ENCODE peak calls at places on chromosomes 16 and 17, in nine cellular contexts. O is fibroblast of the aortic adventitia, Q is AG10803, J is tibial nerve, N is LNCaP clone FGC, L is choroid plexus epithelial cell, B is endothelial cell of umbilical vein, K is heart left ventricle, C is dorsolateral prefrontal cortex. I is an unnamed sample.

GRCh38 chr17:15171433-15172047 is 93.6 kb downstream of the PMP22 start:
- DNase-seq in O (peak; percentile 71), Q (peak; percentile 82), J (peak; percentile 63), N (peak; percentile 18), L (peak; percentile 91), B (peak; percentile 54), K (peak; percentile 50), C (peak; percentile 81), I (peak; percentile 57)

GRCh38 chr17:69434164-69434579 is 19.7 kb downstream of the MAP2K6 start:
- DNase-seq in O (no peak), Q (no peak), J (no peak), N (no peak), L (peak; percentile 64), B (peak; percentile 83), K (peak; percentile 28), C (no peak), I (peak; percentile 61)

GRCh38 chr16:52488837-52489289 is 58.1 kb downstream of the TOX3 start:
- DNase-seq in O (no peak), Q (no peak), J (no peak), N (no peak), L (no peak), B (no peak), K (no peak), C (no peak), I (no peak)

GRCh38 chr16:49856741-49857330 is 924 bp upstream of the ZNF423 start:
- DNase-seq in O (peak; percentile 75), Q (peak; percentile 66), J (peak; percentile 64), N (peak; percentile 11), L (peak; percentile 93), B (peak; percentile 77), K (peak; percentile 88), C (peak; percentile 69), I (peak; percentile 90)

GRCh38 chr17:36601303-36602029 is at the start of gene MRM1:
- DNase-seq in O (peak; percentile 85), Q (peak; percentile 87), J (peak; percentile 85), N (peak; percentile 70), L (peak; percentile 90), B (peak; percentile 93), K (peak; percentile 95), C (peak; percentile 94), I (peak; percentile 97)

GRCh38 chr17:82947051-82947991 is 107.5 kb upstream of the ZNF750 start:
- DNase-seq in O (no peak), Q (no peak), J (no peak), N (no peak), L (no peak), B (no peak), K (no peak), C (no peak), I (no peak)

GRCh38 chr17:57107498-57108101 is 22.6 kb downstream of the AKAP1 start:
- DNase-seq in O (no peak), Q (no peak), J (no peak), N (no peak), L (peak; percentile 22), B (no peak), K (no peak), C (no peak), I (no peak)

GRCh38 chr17:27489045-27489715 is 32.9 kb downstream of the KSR1 start:
- DNase-seq in O (peak; percentile 90), Q (peak; percentile 86), J (peak; percentile 78), N (no peak), L (peak; percentile 69), B (no peak), K (peak; percentile 65), C (no peak), I (no peak)

GRCh38 chr17:81365601-81366585 is 29.4 kb upstream of the BAHCC1 start:
- DNase-seq in O (peak; percentile 84), Q (no peak), J (no peak), N (peak; percentile 99), L (peak; percentile 77), B (peak; percentile 84), K (no peak), C (no peak), I (no peak)

DNA sequence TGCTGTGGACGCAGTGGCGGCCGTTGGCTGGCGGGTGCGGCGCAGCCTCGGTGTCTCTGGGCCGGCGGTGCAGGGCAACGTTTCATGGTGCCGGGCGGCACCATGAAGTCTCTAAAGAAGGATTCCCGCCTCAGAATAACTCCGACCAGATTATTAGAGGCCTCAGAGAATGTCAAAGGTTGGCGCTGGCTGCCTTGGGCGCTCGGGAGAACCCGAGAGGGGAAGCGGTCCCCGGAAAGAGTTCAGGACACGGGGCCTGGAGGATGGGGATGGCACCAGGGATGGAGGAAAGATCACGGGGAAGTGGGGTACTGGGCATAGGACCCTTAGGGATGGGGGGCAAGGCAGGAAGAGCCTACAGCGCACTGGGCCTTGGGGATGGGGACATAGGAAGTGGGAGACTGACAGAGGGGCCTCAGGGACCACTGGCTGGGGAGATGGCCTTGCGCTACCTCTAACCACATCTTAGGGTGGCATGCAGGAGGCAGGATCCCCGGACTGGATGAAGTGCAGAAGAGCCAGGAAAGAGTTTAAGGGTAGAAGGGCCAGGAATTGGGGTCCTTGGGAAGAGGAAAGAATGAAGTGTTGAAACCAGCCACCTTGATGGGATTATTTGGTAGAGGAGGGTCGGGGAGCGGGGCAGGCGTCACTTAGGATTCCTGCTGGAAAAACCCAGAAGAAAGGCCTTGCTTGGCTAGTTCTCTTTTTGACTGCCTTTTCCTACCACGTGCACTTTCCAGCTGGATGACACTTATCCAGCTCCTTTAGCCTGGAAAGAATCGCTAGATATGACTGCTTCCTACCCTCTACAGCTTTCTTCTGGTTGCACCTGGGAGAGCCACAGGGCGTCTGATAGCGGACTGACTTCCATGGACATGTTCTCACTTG is 578 bp downstream of the MYCBPAP start:
- DNase-seq in O (peak; percentile 24), Q (no peak), J (no peak), N (no peak), L (no peak), B (no peak), K (no peak), C (no peak), I (no peak)
- TF ChIP-seq CTCF in O (no peak), Q (no peak), J (no peak), N (no peak), L (no peak), B (no peak), K (no peak), C (no peak), I (no peak)

DNA sequence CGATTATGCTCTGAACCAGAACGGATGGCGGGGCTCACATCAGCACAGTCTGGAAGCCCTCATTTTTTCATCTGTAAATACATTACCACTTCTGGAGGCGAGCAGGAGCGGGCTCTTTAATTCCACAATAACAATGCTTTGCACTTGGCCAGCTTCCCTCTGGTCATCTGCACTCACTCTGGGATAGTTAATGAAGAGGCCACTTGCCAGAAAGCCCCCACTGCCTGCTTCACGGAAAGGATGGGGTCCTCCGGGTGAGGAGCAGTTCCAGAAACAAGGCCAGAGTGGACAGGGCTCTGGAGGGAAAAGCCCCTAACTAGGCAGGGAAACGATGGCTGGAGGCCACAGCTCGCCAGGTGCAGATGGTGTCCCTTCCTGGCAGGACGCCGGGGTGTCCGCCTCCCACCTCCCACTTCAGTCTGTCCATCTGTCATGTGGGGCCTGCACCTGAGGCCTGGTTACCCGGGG is 13.1 kb upstream of the BCAR1 start:
- DNase-seq in O (peak; percentile 57), Q (peak; percentile 33), J (peak; percentile 48), N (no peak), L (peak; percentile 60), B (peak; percentile 70), K (peak; percentile 60), C (no peak), I (no peak)
- H3K4me3 ChIP-seq in O (peak overlapping the region; percentile 84), Q (peak overlapping the region; percentile 91), J (peak overlapping the region; percentile 91), N (peak overlapping the region; percentile 93), L (peak overlapping the region; percentile 92), B (peak overlapping the region; percentile 88), K (peak overlapping the region; percentile 90), C (peak overlapping the region; percentile 70), I (peak overlapping the region; percentile 95)

GRCh38 chr17:44707755-44708400 is 587 bp upstream of the DBF4B start:
- DNase-seq in O (peak; percentile 23), Q (no peak), J (no peak), N (no peak), L (peak; percentile 11), B (no peak), K (no peak), C (no peak), I (no peak)

DNA sequence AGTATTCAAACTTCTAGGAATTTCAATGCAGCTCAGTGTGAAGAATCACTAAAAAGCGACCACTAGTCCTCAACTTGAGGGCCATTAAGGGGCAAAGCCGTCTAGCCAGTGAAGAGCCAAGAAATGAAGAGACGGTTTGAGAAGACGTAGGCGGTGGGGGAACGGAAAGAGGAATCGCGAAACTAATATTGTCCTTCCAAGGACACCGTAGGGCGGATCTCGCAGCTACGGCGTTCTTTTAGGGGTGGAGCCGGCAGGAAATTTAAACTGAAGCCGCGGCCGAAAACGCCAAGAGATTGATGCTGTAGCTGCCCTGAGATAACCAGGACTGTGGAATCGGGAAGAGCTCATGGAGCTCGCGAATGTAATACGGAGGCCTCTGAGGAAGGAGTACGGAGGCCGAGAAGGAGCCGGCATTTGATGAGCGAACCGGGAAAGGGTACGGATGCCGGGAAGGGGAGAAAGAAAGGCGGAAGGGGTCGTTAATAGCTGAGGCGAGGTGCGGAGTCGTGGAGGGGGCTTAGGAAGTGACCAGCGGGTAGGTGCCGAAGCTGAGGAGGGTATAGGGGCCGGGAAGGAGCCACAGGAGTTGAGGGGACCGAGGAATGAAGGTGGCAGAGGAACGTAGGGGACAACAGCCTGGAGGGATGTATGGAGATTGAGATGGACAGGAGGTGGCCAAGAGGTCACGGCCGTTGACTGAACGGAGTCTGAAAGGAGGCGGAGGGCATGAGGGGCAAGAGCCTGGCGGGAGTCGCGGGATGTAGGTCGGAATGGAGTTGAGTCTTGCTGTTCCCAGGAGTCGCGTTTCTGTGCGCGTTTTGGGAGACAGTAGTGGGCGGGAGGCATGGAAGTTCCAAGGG is at the start of gene DBF4B:
- DNase-seq in O (peak; percentile 95), Q (peak; percentile 91), J (peak; percentile 85), N (peak; percentile 76), L (peak; percentile 94), B (peak; percentile 91), K (peak; percentile 89), C (peak; percentile 86), I (peak; percentile 85)
- TF ChIP-seq CTCF in O (no peak), Q (no peak), J (peak; percentile 46), N (no peak), L (no peak), B (no peak), K (no peak), C (no peak), I (no peak)

GRCh38 chr16:86568677-86569623 is 2.3 kb downstream of the FOXC2 start:
- DNase-seq in O (no peak), Q (no peak), J (no peak), N (no peak), L (peak; percentile 14), B (peak; percentile 27), K (no peak), C (no peak), I (no peak)
- H3K4me3 ChIP-seq in O (peak overlapping the region; percentile 85), Q (peak overlapping the region; percentile 70), J (peak overlapping the region; percentile 60), N (no peak overlapping the region), L (peak overlapping the region; percentile 91), B (peak overlapping the region; percentile 88), K (peak overlapping the region; percentile 36), C (peak overlapping the region; percentile 4), I (no peak overlapping the region)

GRCh38 chr17:18219016-18219415 is 6.4 kb upstream of the LLGL1 start:
- DNase-seq in O (peak; percentile 71), Q (peak; percentile 38), J (peak; percentile 62), N (no peak), L (peak; percentile 81), B (peak; percentile 24), K (no peak), C (no peak), I (no peak)
- TF ChIP-seq CTCF in O (no peak), Q (no peak), J (no peak), N (no peak), L (no peak), B (no peak), K (no peak), C (no peak), I (no peak)

I was measured in BE2C.